ENCODE peak calls at places on chromosome 17, in six cellular contexts. D is fibroblast of villous mesenchyme, E is EL, M is BJ, A is cardiac muscle cell, F is stomach. H is an unnamed sample.
A peak's percentile ranks its signal among the peaks of the same experiment; 100 is the strongest.

GRCh38 chr17:21542991-21543390 is 149.3 kb upstream of the KCNJ18 start:
- DNase-seq in D (no peak), E (no peak), M (no peak), A (no peak), F (no peak), H (no peak)

GRCh38 chr17:61492759-61493526 is 40.7 kb downstream of the TBX4 start:
- DNase-seq in D (peak; percentile 55), E (peak; percentile 82), M (peak; percentile 85), A (no peak), F (no peak), H (no peak)

GRCh38 chr17:60971515-60972369 is 294.1 kb downstream of the BCAS3 start:
- DNase-seq in D (peak; percentile 80), E (peak; percentile 56), M (no peak), A (peak; percentile 64), F (peak; percentile 40), H (no peak)

GRCh38 chr17:75557075-75557851 is 30.3 kb upstream of the MYO15B start:
- DNase-seq in D (peak; percentile 72), E (peak; percentile 82), M (peak; percentile 11), A (peak; percentile 35), F (peak; percentile 95), H (peak; percentile 86)

GRCh38 chr17:61402978-61403845 is 3.6 kb downstream of the TBX2 start:
- DNase-seq in D (peak; percentile 63), E (peak; percentile 48), M (no peak), A (peak; percentile 39), F (no peak), H (peak; percentile 46)

GRCh38 chr17:30992551-30992950 is 21.7 kb downstream of the RNF135 start:
- DNase-seq in D (no peak), E (no peak), M (no peak), A (no peak), F (no peak), H (no peak)

GRCh38 chr17:310111-311010 is 42.2 kb downstream of the RPH3AL start:
- DNase-seq in D (no peak), E (no peak), M (no peak), A (no peak), F (no peak), H (no peak)

GRCh38 chr17:76252040-76252954 is 12.0 kb upstream of the RNF157 start:
- DNase-seq in D (peak; percentile 96), E (peak; percentile 99), M (peak; percentile 97), A (no peak), F (peak; percentile 65), H (peak; percentile 52)

GRCh38 chr17:80671823-80672105 is 127.1 kb downstream of the RPTOR start:
- DNase-seq in D (no peak), E (no peak), M (no peak), A (no peak), F (no peak), H (no peak)

GRCh38 chr17:1776328-1776727 is 14.5 kb downstream of the SERPINF1 start:
- DNase-seq in D (no peak), E (no peak), M (no peak), A (no peak), F (no peak), H (no peak)

GRCh38 chr17:73786286-73786743 is 142.1 kb upstream of the SDK2 start:
- DNase-seq in D (no peak), E (no peak), M (no peak), A (no peak), F (peak; percentile 63), H (peak; percentile 80)

GRCh38 chr17:7922499-7923289 is 6.6 kb upstream of the RNF227 start:
- DNase-seq in D (peak; percentile 82), E (peak; percentile 64), M (no peak), A (peak; percentile 84), F (peak; percentile 89), H (peak; percentile 93)

GRCh38 chr17:56834380-56835258 is 668 bp downstream of the DGKE start:
- DNase-seq in D (peak; percentile 30), E (peak; percentile 50), M (no peak), A (peak; percentile 60), F (peak; percentile 64), H (peak; percentile 62)

GRCh38 chr17:1398900-1399299 is 1.1 kb downstream of the YWHAE start:
- DNase-seq in D (no peak), E (peak; percentile 39), M (no peak), A (peak; percentile 25), F (no peak), H (no peak)

GRCh38 chr17:57586099-57586702 is 158.9 kb downstream of the CCDC182 start:
- DNase-seq in D (no peak), E (no peak), M (no peak), A (no peak), F (no peak), H (no peak)

GRCh38 chr17:56678249-56679144 is 85.0 kb downstream of the NOG start:
- DNase-seq in D (peak; percentile 2), E (no peak), M (no peak), A (peak; percentile 23), F (no peak), H (no peak)

GRCh38 chr17:72529386-72529785 is 408.6 kb downstream of the SOX9 start:
- DNase-seq in D (no peak), E (no peak), M (no peak), A (no peak), F (no peak), H (peak; percentile 23)

GRCh38 chr17:16381496-16381820 is 567 bp downstream of the UBB start:
- DNase-seq in D (peak; percentile 59), E (peak; percentile 21), M (no peak), A (no peak), F (no peak), H (no peak)

GRCh38 chr17:67615011-67615561 is 102.7 kb upstream of the NOL11 start:
- DNase-seq in D (no peak), E (no peak), M (no peak), A (no peak), F (no peak), H (no peak)

GRCh38 chr17:72839086-72839728 is 253.3 kb downstream of the SLC39A11 start:
- DNase-seq in D (no peak), E (no peak), M (no peak), A (no peak), F (no peak), H (no peak)

GRCh38 chr17:10171057-10171456 is 27.3 kb downstream of the GAS7 start:
- DNase-seq in D (peak; percentile 42), E (no peak), M (no peak), A (no peak), F (no peak), H (no peak)

GRCh38 chr17:83012873-83013778 is 66.3 kb upstream of the METRNL start:
- DNase-seq in D (peak; percentile 83), E (peak; percentile 91), M (peak; percentile 91), A (no peak), F (no peak), H (no peak)

GRCh38 chr17:32161506-32162365 is 19.4 kb downstream of the RHOT1 start:
- DNase-seq in D (peak; percentile 93), E (peak; percentile 98), M (peak; percentile 67), A (no peak), F (no peak), H (no peak)

GRCh38 chr17:39181303-39181702 is 15.3 kb upstream of the ARL5C start:
- DNase-seq in D (no peak), E (no peak), M (no peak), A (no peak), F (no peak), H (no peak)

GRCh38 chr17:34771891-34772290 is 189.4 kb downstream of the CCT6B start:
- DNase-seq in D (no peak), E (no peak), M (no peak), A (no peak), F (no peak), H (no peak)

GRCh38 chr17:9199474-9200196 is 178.3 kb downstream of the NTN1 start:
- DNase-seq in D (no peak), E (no peak), M (no peak), A (no peak), F (no peak), H (peak; percentile 8)

GRCh38 chr17:18356624-18357023 is 6.7 kb downstream of the SHMT1 start:
- DNase-seq in D (peak; percentile 84), E (no peak), M (peak; percentile 8), A (no peak), F (no peak), H (peak; percentile 36)

GRCh38 chr17:42783062-42783777 is 2.8 kb downstream of the WNK4 start:
- DNase-seq in D (peak; percentile 59), E (peak; percentile 89), M (no peak), A (no peak), F (no peak), H (no peak)

GRCh38 chr17:18257268-18257681 is 1.3 kb downstream of the FLII start:
- DNase-seq in D (no peak), E (peak; percentile 46), M (no peak), A (no peak), F (peak; percentile 46), H (no peak)

GRCh38 chr17:61152898-61153297 is 246.7 kb upstream of the TBX2 start:
- DNase-seq in D (no peak), E (no peak), M (no peak), A (no peak), F (no peak), H (no peak)

GRCh38 chr17:31313982-31314787 is at the start of gene EVI2B:
- DNase-seq in D (peak; percentile 78), E (peak; percentile 76), M (peak; percentile 14), A (no peak), F (no peak), H (peak; percentile 21)

GRCh38 chr17:67466251-67466650 is 89.2 kb downstream of the PITPNC1 start:
- DNase-seq in D (no peak), E (no peak), M (no peak), A (no peak), F (no peak), H (no peak)

GRCh38 chr17:8190506-8190905 is 526 bp upstream of the BORCS6 start:
- DNase-seq in D (no peak), E (no peak), M (no peak), A (no peak), F (no peak), H (peak; percentile 34)

GRCh38 chr17:52383493-52384100 is 225.1 kb upstream of the CA10 start:
- DNase-seq in D (peak; percentile 0), E (peak; percentile 2), M (no peak), A (peak; percentile 84), F (peak; percentile 71), H (no peak)

GRCh38 chr17:5011928-5012327 is 14.2 kb downstream of the KIF1C start:
- DNase-seq in D (no peak), E (peak; percentile 50), M (no peak), A (no peak), F (no peak), H (no peak)

GRCh38 chr17:44830359-44831269 is 527 bp upstream of the GJC1 start:
- DNase-seq in D (peak; percentile 41), E (peak; percentile 49), M (no peak), A (peak; percentile 53), F (no peak), H (no peak)

H was measured in mucosa of descending colon.